ENCODE peak calls at places on chromosomes 7 and 10, in seven cellular contexts. D is activated CD4-positive, alpha-beta T cell treated with anti-CD3 and anti-CD28 coated beads, Interleukin-2, amount 10 ng/mL, durations not matched to agents 7 days and 5 days; Q is neural progenitor cell; B is stimulated activated CD4-positive, alpha-beta T cell treated with anti-CD3 and anti-CD28 coated beads, TNF-alpha, amount 100 ng/mL, for 1 hour; Z is activated T-cell treated with anti-CD3 and anti-CD28 coated beads for 1 hour; N is LoVo; U is IMR-90. H is an unnamed sample.
A peak's percentile ranks its signal among the peaks of the same experiment; 100 is the strongest.

GRCh38 chr10:94357193-94357592 is 5.5 kb downstream of the NOC3L start:
- DNase-seq in D (no peak), Q (no peak), B (no peak), Z (no peak), N (no peak), U (no peak), H (no peak)

GRCh38 chr10:127485153-127485857 is 63.8 kb upstream of the NPS start:
- DNase-seq in D (no peak), Q (peak; percentile 14), B (no peak), Z (no peak), N (no peak), U (peak; percentile 73), H (no peak)

GRCh38 chr7:4809091-4809591 is 33.7 kb downstream of the AP5Z1 start:
- DNase-seq in D (peak; percentile 23), Q (no peak), B (no peak), Z (peak; percentile 14), N (no peak), U (no peak), H (peak; percentile 43)

GRCh38 chr7:6579446-6579845 is 2.2 kb downstream of the ZDHHC4 start:
- DNase-seq in D (no peak), Q (no peak), B (no peak), Z (no peak), N (no peak), U (peak; percentile 42), H (no peak)

GRCh38 chr10:122282909-122283308 is 11.8 kb downstream of the BTBD16 start:
- DNase-seq in D (no peak), Q (no peak), B (no peak), Z (no peak), N (no peak), U (no peak), H (no peak)

GRCh38 chr10:71638087-71638576 is 81.4 kb downstream of the C10orf105 start:
- DNase-seq in D (no peak), Q (peak; percentile 55), B (no peak), Z (no peak), N (peak; percentile 5), U (no peak), H (no peak)

GRCh38 chr7:129282865-129283264 is 58.0 kb downstream of the AHCYL2 start:
- DNase-seq in D (no peak), Q (peak; percentile 28), B (no peak), Z (no peak), N (no peak), U (no peak), H (no peak)

GRCh38 chr7:137591444-137591843 is 247.9 kb upstream of the PTN start:
- DNase-seq in D (no peak), Q (peak; percentile 45), B (no peak), Z (no peak), N (no peak), U (peak; percentile 84), H (no peak)

GRCh38 chr7:32680259-32681173 is 185.2 kb downstream of the AVL9 start:
- DNase-seq in D (no peak), Q (no peak), B (no peak), Z (no peak), N (peak; percentile 65), U (peak; percentile 80), H (no peak)

GRCh38 chr10:96238889-96239624 is 32.3 kb downstream of the BLNK start:
- DNase-seq in D (no peak), Q (no peak), B (no peak), Z (no peak), N (no peak), U (no peak), H (no peak)

GRCh38 chr7:43014374-43014773 is 82.2 kb downstream of the MRPL32 start:
- DNase-seq in D (no peak), Q (no peak), B (no peak), Z (no peak), N (no peak), U (no peak), H (no peak)

GRCh38 chr10:91575044-91575610 is 57.7 kb downstream of the PPP1R3C start:
- DNase-seq in D (no peak), Q (peak; percentile 15), B (no peak), Z (no peak), N (no peak), U (no peak), H (no peak)

GRCh38 chr10:117878626-117879025 is 168.1 kb downstream of the RAB11FIP2 start:
- DNase-seq in D (no peak), Q (no peak), B (no peak), Z (no peak), N (no peak), U (no peak), H (no peak)

GRCh38 chr7:27220440-27220955 is 20.6 kb upstream of the HOXA13 start:
- DNase-seq in D (no peak), Q (no peak), B (no peak), Z (no peak), N (no peak), U (no peak), H (no peak)

GRCh38 chr7:121714559-121715303 is 158.2 kb upstream of the PTPRZ1 start:
- DNase-seq in D (no peak), Q (peak; percentile 44), B (no peak), Z (no peak), N (peak; percentile 95), U (no peak), H (no peak)

GRCh38 chr10:21402606-21403083 is 122.8 kb downstream of the SKIDA1 start:
- DNase-seq in D (no peak), Q (no peak), B (no peak), Z (no peak), N (peak; percentile 1), U (peak; percentile 49), H (no peak)

GRCh38 chr10:96374004-96374403 is 15.2 kb upstream of the OPALIN start:
- DNase-seq in D (no peak), Q (no peak), B (no peak), Z (no peak), N (no peak), U (no peak), H (no peak)

GRCh38 chr7:114969096-114969495 is 47.2 kb downstream of the MDFIC start:
- DNase-seq in D (no peak), Q (no peak), B (no peak), Z (no peak), N (no peak), U (no peak), H (no peak)